ENCODE peak calls at places on chromosomes 13 and 19, in ten cellular contexts. G is cardiac fibroblast; I is Calu3; L is GM12892; C is HS-5; V is activated T-cell treated with anti-CD3 and anti-CD28 coated beads, Interleukin-2, amount 50 U/mL, for 48 hours; T is left ventricle myocardium inferior; M is activated effector memory CD4-positive, alpha-beta T cell treated with Interleukin-2 at 50 U/mL for 16 hours; R is stimulated activated CD4-positive, alpha-beta T cell treated with anti-CD3 and anti-CD28 coated beads, Interleukin-4, amount 100 ng/mL, for 48 hours; D is GM23338. J is an unnamed sample.

GRCh38 chr19:11420894-11421606 is 1.9 kb upstream of the RGL3 start:
- DNase-seq in G (no peak), I (no peak), L (no peak), C (no peak), V (no peak), T (peak), M (no peak), R (no peak), D (peak), J (no peak)

GRCh38 chr19:43562698-43563241 is 12.6 kb downstream of the XRCC1 start:
- DNase-seq in G (peak), I (no peak), L (no peak), C (peak), V (peak), T (peak), M (peak), R (peak), D (no peak), J (peak)

GRCh38 chr13:27170221-27170520 is 1.4 kb downstream of the USP12 start:
- DNase-seq in G (peak), I (no peak), L (no peak), C (no peak), V (no peak), T (no peak), M (no peak), R (no peak), D (no peak), J (peak)

GRCh38 chr13:99386911-99387788 is 80.0 kb upstream of the GPR183 start:
- DNase-seq in G (peak), I (peak), L (peak), C (no peak), V (peak), T (peak), M (peak), R (peak), D (peak), J (peak)

GRCh38 chr13:112931028-112931934 is 37.7 kb upstream of the MCF2L start:
- DNase-seq in G (peak), I (peak), L (no peak), C (no peak), V (no peak), T (no peak), M (no peak), R (no peak), D (peak), J (peak)

GRCh38 chr19:56476671-56477428 is at the start of gene ZNF667:
- DNase-seq in G (peak), I (no peak), L (no peak), C (peak), V (peak), T (peak), M (no peak), R (peak), D (peak), J (peak)

GRCh38 chr13:42970824-42971669 is 21.0 kb downstream of the EPSTI1 start:
- DNase-seq in G (peak), I (peak), L (no peak), C (no peak), V (peak), T (no peak), M (no peak), R (peak), D (peak), J (peak)

GRCh38 chr13:85549819-85550218 is 249.4 kb downstream of the SLITRK6 start:
- DNase-seq in G (no peak), I (no peak), L (no peak), C (no peak), V (no peak), T (no peak), M (no peak), R (no peak), D (no peak), J (no peak)

GRCh38 chr19:45615795-45616708 is 14.0 kb upstream of the GPR4 start:
- DNase-seq in G (peak), I (peak), L (peak), C (no peak), V (peak), T (peak), M (peak), R (peak), D (peak), J (peak)

GRCh38 chr19:1104452-1105216 is 840 bp downstream of the GPX4 start:
- DNase-seq in G (peak), I (peak), L (peak), C (no peak), V (peak), T (peak), M (peak), R (peak), D (peak), J (no peak)

GRCh38 chr19:18427752-18428131 is 8.5 kb downstream of the SSBP4 start:
- DNase-seq in G (no peak), I (no peak), L (no peak), C (no peak), V (no peak), T (no peak), M (no peak), R (no peak), D (no peak), J (no peak)

GRCh38 chr19:47275866-47276461 is 1.3 kb downstream of the INAFM1 start:
- DNase-seq in G (peak), I (no peak), L (no peak), C (no peak), V (no peak), T (peak), M (no peak), R (no peak), D (no peak), J (peak)

GRCh38 chr13:50075619-50076097 is 60.4 kb downstream of the KCNRG start:
- DNase-seq in G (no peak), I (no peak), L (no peak), C (no peak), V (no peak), T (no peak), M (no peak), R (no peak), D (no peak), J (no peak)

GRCh38 chr19:17011485-17011884 is 15.1 kb downstream of the CPAMD8 start:
- DNase-seq in G (no peak), I (no peak), L (no peak), C (no peak), V (no peak), T (no peak), M (no peak), R (no peak), D (no peak), J (no peak)

GRCh38 chr19:35736913-35737886 is 5.1 kb downstream of the IGFLR1 start:
- DNase-seq in G (no peak), I (peak), L (no peak), C (no peak), V (peak), T (no peak), M (no peak), R (no peak), D (no peak), J (no peak)

GRCh38 chr13:25177012-25177411 is 4.9 kb upstream of the AMER2 start:
- DNase-seq in G (no peak), I (no peak), L (no peak), C (no peak), V (no peak), T (no peak), M (no peak), R (no peak), D (no peak), J (no peak)

GRCh38 chr13:112010714-112011113 is 56.2 kb upstream of the SOX1 start:
- DNase-seq in G (no peak), I (no peak), L (no peak), C (no peak), V (no peak), T (no peak), M (no peak), R (no peak), D (no peak), J (no peak)

GRCh38 chr19:18424122-18424889 is 5.1 kb downstream of the SSBP4 start:
- DNase-seq in G (no peak), I (no peak), L (no peak), C (no peak), V (no peak), T (no peak), M (no peak), R (no peak), D (peak), J (no peak)

GRCh38 chr19:19064098-19064722 is 416 bp downstream of the SLC25A42 start:
- DNase-seq in G (no peak), I (no peak), L (no peak), C (no peak), V (no peak), T (no peak), M (no peak), R (no peak), D (no peak), J (no peak)

GRCh38 chr13:67740871-67741475 is 510.8 kb upstream of the PCDH9 start:
- DNase-seq in G (no peak), I (no peak), L (no peak), C (no peak), V (no peak), T (no peak), M (no peak), R (no peak), D (peak), J (no peak)

GRCh38 chr19:13872695-13873389 is 4.1 kb upstream of the NANOS3 start:
- DNase-seq in G (no peak), I (no peak), L (no peak), C (no peak), V (peak), T (no peak), M (no peak), R (no peak), D (peak), J (no peak)

GRCh38 chr19:6161271-6161850 is 25.9 kb downstream of the ACSBG2 start:
- DNase-seq in G (no peak), I (peak), L (peak), C (no peak), V (peak), T (no peak), M (peak), R (peak), D (peak), J (no peak)

J was measured in brain microvascular endothelial cell.